ENCODE peak calls at places on chromosomes 7 and 10, in seven cellular contexts. One of them, this sample, is unnamed.

GRCh38 chr7:19333706-19334105 is 188.5 kb upstream of the FERD3L start:
- DNase-seq in HepG2: no peak
- DNase-seq in GM12892: no peak
- DNase-seq in GM12878: no peak
- DNase-seq in SK-N-SH: no peak
- DNase-seq in K562: no peak
- DNase-seq in H1: no peak
- DNase-seq in this sample: no peak

GRCh38 chr7:113867325-113867724 is 51.5 kb downstream of the PPP1R3A start:
- DNase-seq in HepG2: no peak
- DNase-seq in GM12892: no peak
- DNase-seq in GM12878: no peak
- DNase-seq in SK-N-SH: no peak
- DNase-seq in K562: no peak
- DNase-seq in H1: no peak
- DNase-seq in this sample: no peak

GRCh38 chr7:98352621-98353020 is 48.3 kb downstream of the BAIAP2L1 start:
- DNase-seq in HepG2: no peak
- DNase-seq in GM12892: no peak
- DNase-seq in GM12878: no peak
- DNase-seq in SK-N-SH: no peak
- DNase-seq in K562: no peak
- DNase-seq in H1: no peak
- DNase-seq in this sample: no peak

GRCh38 chr7:28296571-28297483 is 115.5 kb upstream of the CREB5 start:
- DNase-seq in HepG2: no peak
- DNase-seq in GM12892: no peak
- DNase-seq in GM12878: no peak
- DNase-seq in SK-N-SH: no peak
- DNase-seq in K562: peak
- DNase-seq in H1: peak
- DNase-seq in this sample: no peak

GRCh38 chr10:42149027-42149700 is 489.2 kb downstream of the ZNF33B start:
- DNase-seq in HepG2: no peak
- DNase-seq in GM12892: no peak
- DNase-seq in GM12878: no peak
- DNase-seq in SK-N-SH: peak
- DNase-seq in K562: no peak
- DNase-seq in H1: no peak
- DNase-seq in this sample: no peak

GRCh38 chr10:84531396-84531795 is 203.0 kb downstream of the CCSER2 start:
- DNase-seq in HepG2: no peak
- DNase-seq in GM12892: no peak
- DNase-seq in GM12878: no peak
- DNase-seq in SK-N-SH: no peak
- DNase-seq in K562: no peak
- DNase-seq in H1: no peak
- DNase-seq in this sample: no peak

GRCh38 chr7:19113855-19114590 is 3.4 kb downstream of the TWIST1 start:
- DNase-seq in HepG2: no peak
- DNase-seq in GM12892: no peak
- DNase-seq in GM12878: no peak
- DNase-seq in SK-N-SH: peak
- DNase-seq in K562: no peak
- DNase-seq in H1: no peak
- DNase-seq in this sample: no peak

GRCh38 chr10:73509695-73510094 is 13.9 kb upstream of the PPP3CB start:
- DNase-seq in HepG2: no peak
- DNase-seq in GM12892: no peak
- DNase-seq in GM12878: no peak
- DNase-seq in SK-N-SH: no peak
- DNase-seq in K562: no peak
- DNase-seq in H1: no peak
- DNase-seq in this sample: no peak

GRCh38 chr7:36192050-36192824 is 39.2 kb downstream of the EEPD1 start:
- DNase-seq in HepG2: no peak
- DNase-seq in GM12892: no peak
- DNase-seq in GM12878: peak
- DNase-seq in SK-N-SH: no peak
- DNase-seq in K562: no peak
- DNase-seq in H1: no peak
- DNase-seq in this sample: no peak

GRCh38 chr7:5228066-5228465 is 38.0 kb downstream of the WIPI2 start:
- DNase-seq in HepG2: no peak
- DNase-seq in GM12892: no peak
- DNase-seq in GM12878: no peak
- DNase-seq in SK-N-SH: no peak
- DNase-seq in K562: no peak
- DNase-seq in H1: no peak
- DNase-seq in this sample: no peak

GRCh38 chr7:125059861-125060456 is 130.3 kb upstream of the POT1 start:
- DNase-seq in HepG2: no peak
- DNase-seq in GM12892: no peak
- DNase-seq in GM12878: no peak
- DNase-seq in SK-N-SH: peak
- DNase-seq in K562: no peak
- DNase-seq in H1: no peak
- DNase-seq in this sample: no peak

GRCh38 chr7:94392391-94392782 is 2.3 kb upstream of the COL1A2 start:
- DNase-seq in HepG2: no peak
- DNase-seq in GM12892: no peak
- DNase-seq in GM12878: no peak
- DNase-seq in SK-N-SH: no peak
- DNase-seq in K562: no peak
- DNase-seq in H1: no peak
- DNase-seq in this sample: no peak

GRCh38 chr7:19916011-19916410 is 142.6 kb upstream of the TMEM196 start:
- DNase-seq in HepG2: no peak
- DNase-seq in GM12892: no peak
- DNase-seq in GM12878: no peak
- DNase-seq in SK-N-SH: no peak
- DNase-seq in K562: no peak
- DNase-seq in H1: no peak
- DNase-seq in this sample: no peak

GRCh38 chr10:64450312-64450711 is 929.1 kb downstream of the REEP3 start:
- DNase-seq in HepG2: no peak
- DNase-seq in GM12892: no peak
- DNase-seq in GM12878: no peak
- DNase-seq in SK-N-SH: no peak
- DNase-seq in K562: no peak
- DNase-seq in H1: no peak
- DNase-seq in this sample: no peak

GRCh38 chr7:693280-693679 is 33.2 kb upstream of the DNAAF5 start:
- DNase-seq in HepG2: no peak
- DNase-seq in GM12892: no peak
- DNase-seq in GM12878: no peak
- DNase-seq in SK-N-SH: no peak
- DNase-seq in K562: no peak
- DNase-seq in H1: no peak
- DNase-seq in this sample: no peak

GRCh38 chr10:75211007-75211735 is 575 bp downstream of the VDAC2 start:
- DNase-seq in HepG2: peak
- DNase-seq in GM12892: no peak
- DNase-seq in GM12878: no peak
- DNase-seq in SK-N-SH: peak
- DNase-seq in K562: peak
- DNase-seq in H1: no peak
- DNase-seq in this sample: peak

GRCh38 chr7:5470721-5471311 is 47.2 kb upstream of the TNRC18 start:
- DNase-seq in HepG2: no peak
- DNase-seq in GM12892: no peak
- DNase-seq in GM12878: no peak
- DNase-seq in SK-N-SH: no peak
- DNase-seq in K562: no peak
- DNase-seq in H1: no peak
- DNase-seq in this sample: no peak

GRCh38 chr7:156148995-156149394 is 336.7 kb upstream of the SHH start:
- DNase-seq in HepG2: no peak
- DNase-seq in GM12892: no peak
- DNase-seq in GM12878: no peak
- DNase-seq in SK-N-SH: no peak
- DNase-seq in K562: no peak
- DNase-seq in H1: no peak
- DNase-seq in this sample: no peak

GRCh38 chr7:11060883-11061282 is 87.2 kb downstream of the PHF14 start:
- DNase-seq in HepG2: no peak
- DNase-seq in GM12892: no peak
- DNase-seq in GM12878: no peak
- DNase-seq in SK-N-SH: no peak
- DNase-seq in K562: no peak
- DNase-seq in H1: no peak
- DNase-seq in this sample: no peak

GRCh38 chr10:23871211-23871610 is 337.7 kb upstream of the KIAA1217 start:
- DNase-seq in HepG2: no peak
- DNase-seq in GM12892: no peak
- DNase-seq in GM12878: no peak
- DNase-seq in SK-N-SH: no peak
- DNase-seq in K562: no peak
- DNase-seq in H1: no peak
- DNase-seq in this sample: no peak

GRCh38 chr7:100035865-100036264 is 13.7 kb upstream of the ZSCAN21 start:
- DNase-seq in HepG2: no peak
- DNase-seq in GM12892: no peak
- DNase-seq in GM12878: no peak
- DNase-seq in SK-N-SH: no peak
- DNase-seq in K562: no peak
- DNase-seq in H1: no peak
- DNase-seq in this sample: no peak
- TF ChIP-seq TAF1 in HepG2: no peak
- TF ChIP-seq TAF1 in GM12892: no peak
- TF ChIP-seq TAF1 in GM12878: no peak
- TF ChIP-seq TAF1 in SK-N-SH: no peak
- TF ChIP-seq TAF1 in K562: no peak
- TF ChIP-seq TAF1 in H1: no peak
- TF ChIP-seq TAF1 in this sample: no peak

GRCh38 chr7:21293771-21294170 is 134.1 kb upstream of the SP4 start:
- DNase-seq in HepG2: no peak
- DNase-seq in GM12892: no peak
- DNase-seq in GM12878: no peak
- DNase-seq in SK-N-SH: no peak
- DNase-seq in K562: no peak
- DNase-seq in H1: no peak
- DNase-seq in this sample: no peak
- TF ChIP-seq TAF1 in HepG2: no peak
- TF ChIP-seq TAF1 in GM12892: no peak
- TF ChIP-seq TAF1 in GM12878: no peak
- TF ChIP-seq TAF1 in SK-N-SH: no peak
- TF ChIP-seq TAF1 in K562: no peak
- TF ChIP-seq TAF1 in H1: no peak
- TF ChIP-seq TAF1 in this sample: no peak

GRCh38 chr7:80134536-80135305 is at the start of gene GNAI1:
- DNase-seq in HepG2: peak
- DNase-seq in GM12892: no peak
- DNase-seq in GM12878: no peak
- DNase-seq in SK-N-SH: peak
- DNase-seq in K562: peak
- DNase-seq in H1: peak
- DNase-seq in this sample: no peak
- TF ChIP-seq TAF1 in HepG2: peak
- TF ChIP-seq TAF1 in GM12892: no peak
- TF ChIP-seq TAF1 in GM12878: no peak
- TF ChIP-seq TAF1 in SK-N-SH: peak
- TF ChIP-seq TAF1 in K562: no peak
- TF ChIP-seq TAF1 in H1: peak
- TF ChIP-seq TAF1 in this sample: no peak

DNA sequence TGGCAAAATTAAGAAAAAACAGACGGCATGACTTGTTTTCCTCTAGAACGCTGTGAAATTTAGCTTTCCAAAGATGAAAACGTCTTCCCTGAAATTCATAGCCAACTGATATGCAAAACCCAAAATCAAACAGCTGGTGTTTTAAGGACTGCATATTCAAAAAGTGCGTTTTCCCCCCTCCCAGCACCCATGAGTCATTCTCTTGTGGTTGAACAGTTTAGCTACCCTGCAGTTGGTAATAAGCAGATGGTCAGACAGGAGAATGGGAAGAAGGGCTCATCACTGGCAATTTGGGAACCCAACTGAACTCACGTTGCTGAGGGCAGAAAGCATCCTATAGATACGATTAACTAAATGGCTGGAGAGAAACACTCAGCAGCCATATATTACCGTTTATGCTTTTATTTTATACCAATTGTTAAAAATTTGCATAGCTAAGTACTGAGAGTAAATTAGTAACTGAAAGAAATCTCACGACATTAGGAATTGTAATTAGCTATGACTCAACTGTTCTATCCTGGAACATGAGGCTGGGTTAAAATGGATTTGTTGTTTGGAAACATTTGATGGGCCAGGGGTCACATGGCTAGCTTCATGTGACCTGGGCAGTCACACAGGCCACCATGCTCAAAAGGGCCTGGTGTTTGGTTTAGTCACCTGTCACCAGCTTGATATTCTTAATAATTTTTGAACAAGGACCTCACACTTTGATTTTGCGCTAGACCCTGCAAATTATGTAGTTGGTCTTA is 343.1 kb downstream of the PHTF2 start:
- DNase-seq in HepG2: no peak
- DNase-seq in GM12892: no peak
- DNase-seq in GM12878: no peak
- DNase-seq in SK-N-SH: no peak
- DNase-seq in K562: no peak
- DNase-seq in H1: no peak
- DNase-seq in this sample: no peak
- TF ChIP-seq TAF1 in HepG2: no peak
- TF ChIP-seq TAF1 in GM12892: no peak
- TF ChIP-seq TAF1 in GM12878: no peak
- TF ChIP-seq TAF1 in SK-N-SH: peak
- TF ChIP-seq TAF1 in K562: no peak
- TF ChIP-seq TAF1 in H1: no peak
- TF ChIP-seq TAF1 in this sample: no peak

This sample was measured in GM12891.